ENCODE peak calls at places on chromosomes 2 and 18, in ten cellular contexts. T, K, I, A, Y, R, B, H, M and P are unnamed samples.

GRCh38 chr2:221461911-221462310 is 110.2 kb downstream of the EPHA4 start:
- DNase-seq in T (no peak), K (no peak), I (no peak), A (no peak), Y (no peak), R (no peak), B (no peak), H (no peak), M (no peak), P (no peak)

GRCh38 chr18:73835039-73835438 is 312.6 kb downstream of the FBXO15 start:
- DNase-seq in T (no peak), K (no peak), I (no peak), A (no peak), Y (no peak), R (no peak), B (no peak), H (no peak), M (no peak), P (no peak)

GRCh38 chr2:148459300-148459891 is 185.2 kb upstream of the EPC2 start:
- DNase-seq in T (no peak), K (no peak), I (no peak), A (no peak), Y (no peak), R (no peak), B (no peak), H (no peak), M (no peak), P (no peak)

GRCh38 chr2:55763721-55764120 is 70.1 kb upstream of the PNPT1 start:
- DNase-seq in T (no peak), K (no peak), I (no peak), A (no peak), Y (no peak), R (no peak), B (no peak), H (no peak), M (no peak), P (no peak)

GRCh38 chr2:61898810-61899209 is 6.7 kb upstream of the COMMD1 start:
- DNase-seq in T (peak), K (no peak), I (no peak), A (no peak), Y (peak), R (no peak), B (no peak), H (no peak), M (no peak), P (no peak)

GRCh38 chr2:25590921-25591505 is 82.4 kb downstream of the DTNB start:
- DNase-seq in T (no peak), K (no peak), I (no peak), A (no peak), Y (no peak), R (peak), B (no peak), H (no peak), M (no peak), P (no peak)

GRCh38 chr2:63865159-63865799 is 23.6 kb downstream of the UGP2 start:
- DNase-seq in T (no peak), K (no peak), I (no peak), A (no peak), Y (no peak), R (no peak), B (no peak), H (no peak), M (no peak), P (no peak)

GRCh38 chr2:121006783-121007489 is 271.3 kb downstream of the GLI2 start:
- DNase-seq in T (no peak), K (no peak), I (no peak), A (no peak), Y (no peak), R (no peak), B (no peak), H (no peak), M (no peak), P (no peak)

GRCh38 chr18:57984490-57985109 is 59.4 kb upstream of the NEDD4L start:
- DNase-seq in T (no peak), K (no peak), I (no peak), A (no peak), Y (no peak), R (no peak), B (no peak), H (no peak), M (no peak), P (no peak)

GRCh38 chr2:20542761-20543578 is 96.1 kb downstream of the RHOB start:
- DNase-seq in T (no peak), K (no peak), I (peak), A (no peak), Y (peak), R (no peak), B (no peak), H (no peak), M (no peak), P (no peak)

GRCh38 chr2:226618544-226618874 is 181.1 kb downstream of the IRS1 start:
- DNase-seq in T (no peak), K (no peak), I (no peak), A (no peak), Y (no peak), R (no peak), B (no peak), H (no peak), M (no peak), P (no peak)

GRCh38 chr18:54679318-54680149 is 88.5 kb downstream of the DYNAP start:
- DNase-seq in T (peak), K (peak), I (no peak), A (no peak), Y (peak), R (no peak), B (peak), H (no peak), M (peak), P (peak)

GRCh38 chr2:66439291-66440010 is 4.5 kb downstream of the MEIS1 start:
- DNase-seq in T (no peak), K (no peak), I (peak), A (peak), Y (peak), R (no peak), B (no peak), H (peak), M (no peak), P (no peak)

DNA sequence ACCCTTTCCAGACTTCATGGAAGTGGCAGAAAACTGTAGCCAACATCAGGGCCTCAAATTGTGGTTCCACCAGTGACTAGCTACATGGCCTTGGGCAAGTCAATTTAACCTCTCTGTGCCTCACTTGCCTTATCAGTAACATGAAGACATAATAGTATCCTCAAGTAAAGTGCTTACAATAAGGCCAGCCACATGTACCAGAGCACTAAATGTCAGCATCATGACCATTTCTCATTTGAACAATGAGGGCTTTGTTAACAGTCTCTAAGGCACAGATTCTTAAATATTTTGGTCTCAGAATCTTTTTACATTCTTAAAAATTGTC is 5.8 kb upstream of the KCMF1 start:
- DNase-seq in T (no peak), K (no peak), I (no peak), A (no peak), Y (no peak), R (no peak), B (no peak), H (no peak), M (no peak), P (no peak)
- H3K4me3 ChIP-seq in T (no peak), K (no peak), I (no peak), A (no peak), Y (no peak), R (no peak), B (no peak), H (no peak), M (no peak), P (no peak)

GRCh38 chr2:132668189-132668833 is 1.7 kb downstream of the LYPD1 start:
- DNase-seq in T (no peak), K (no peak), I (no peak), A (no peak), Y (no peak), R (no peak), B (peak), H (no peak), M (no peak), P (no peak)
- H3K4me3 ChIP-seq in T (no peak), K (peak), I (no peak), A (no peak), Y (no peak), R (peak), B (peak), H (peak), M (peak), P (no peak)

GRCh38 chr2:219542931-219543595 is 546 bp downstream of the CHPF start:
- DNase-seq in T (peak), K (no peak), I (no peak), A (no peak), Y (no peak), R (no peak), B (peak), H (peak), M (no peak), P (no peak)

GRCh38 chr2:219540784-219541504 is 2.7 kb downstream of the CHPF start:
- DNase-seq in T (no peak), K (no peak), I (no peak), A (no peak), Y (no peak), R (no peak), B (no peak), H (no peak), M (no peak), P (no peak)

GRCh38 chr2:219543596-219544358 is at the start of the genes CHPF and TMEM198:
- DNase-seq in T (peak), K (peak), I (peak), A (peak), Y (peak), R (peak), B (peak), H (peak), M (peak), P (peak)

GRCh38 chr2:219539926-219540678 is 3.5 kb downstream of the CHPF start:
- DNase-seq in T (no peak), K (no peak), I (no peak), A (no peak), Y (no peak), R (no peak), B (no peak), H (no peak), M (no peak), P (no peak)

DNA sequence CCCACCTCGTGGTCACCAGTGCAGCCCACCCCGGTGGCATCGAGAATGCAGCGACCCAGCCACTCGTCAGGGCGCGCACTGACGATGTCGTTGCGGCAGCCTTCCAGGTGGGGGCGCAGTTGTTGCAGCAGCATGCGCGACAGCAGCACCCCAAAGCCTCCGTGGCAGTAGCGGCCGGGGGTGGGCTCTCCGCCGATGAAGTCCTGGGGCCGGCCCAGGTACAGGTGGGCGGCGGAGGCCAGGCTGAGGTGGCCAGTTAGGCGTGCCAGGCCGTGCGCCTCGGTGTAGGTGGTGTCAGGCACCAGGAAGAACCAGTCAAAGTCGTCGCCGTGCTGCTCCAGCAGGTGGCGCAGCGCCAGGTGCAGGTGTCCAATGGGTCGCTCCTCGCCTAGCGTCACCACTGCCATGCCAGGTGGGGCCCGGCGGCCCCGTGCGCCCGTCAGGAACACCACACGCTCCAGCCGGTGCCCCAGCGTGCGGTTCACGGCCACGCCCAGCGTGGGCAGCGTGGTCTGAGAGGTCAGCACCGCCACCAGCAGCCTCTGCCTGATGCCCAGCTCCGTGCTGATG is 1.9 kb downstream of the CHPF start:
- DNase-seq in T (peak), K (peak), I (peak), A (peak), Y (peak), R (peak), B (peak), H (peak), M (peak), P (no peak)
- H3K4me3 ChIP-seq in T (peak), K (peak), I (peak), A (no peak), Y (peak), R (peak), B (peak), H (peak), M (no peak), P (peak)

DNA sequence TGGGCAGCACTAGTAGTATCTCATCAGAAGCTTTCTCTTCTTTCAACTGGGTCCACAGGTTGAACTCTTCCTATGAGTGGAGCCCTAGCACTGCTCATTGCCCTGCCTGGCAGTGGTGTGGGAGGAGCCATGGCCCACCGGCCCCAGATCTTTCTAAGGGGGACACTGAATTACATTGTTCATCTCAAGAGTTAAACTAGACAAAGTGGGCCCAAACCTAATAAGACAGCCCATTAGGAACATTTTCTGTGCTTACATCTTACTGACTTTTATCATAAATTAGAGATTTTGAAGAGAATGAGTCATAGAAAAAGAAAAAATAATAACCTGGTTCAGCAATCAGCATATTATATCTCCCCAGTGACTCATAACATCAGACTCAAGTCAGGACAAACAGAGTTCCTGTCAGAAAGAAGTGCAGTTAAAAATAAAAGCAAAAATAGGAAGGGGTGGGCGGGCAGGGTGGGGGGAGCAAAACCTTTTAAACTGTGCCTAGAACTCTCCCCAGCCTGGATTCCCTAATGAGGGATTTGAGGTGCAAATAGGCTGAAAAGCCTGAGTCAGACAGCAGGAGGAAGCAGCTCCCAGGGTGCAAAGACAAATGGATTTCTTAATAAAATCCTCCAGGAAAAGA is 161.6 kb upstream of the TRIB2 start:
- DNase-seq in T (peak), K (peak), I (no peak), A (no peak), Y (peak), R (no peak), B (no peak), H (no peak), M (no peak), P (no peak)
- H3K4me3 ChIP-seq in T (peak), K (no peak), I (no peak), A (no peak), Y (no peak), R (no peak), B (no peak), H (no peak), M (no peak), P (no peak)

GRCh38 chr2:74889159-74889558 is 55.2 kb downstream of the HK2 start:
- DNase-seq in T (no peak), K (no peak), I (no peak), A (no peak), Y (no peak), R (no peak), B (no peak), H (no peak), M (no peak), P (no peak)
- H3K4me3 ChIP-seq in T (no peak), K (no peak), I (no peak), A (no peak), Y (no peak), R (no peak), B (no peak), H (no peak), M (no peak), P (no peak)

GRCh38 chr2:136135924-136136906 is 18.3 kb upstream of the CXCR4 start:
- DNase-seq in T (peak), K (peak), I (no peak), A (no peak), Y (no peak), R (no peak), B (no peak), H (no peak), M (no peak), P (no peak)

GRCh38 chr2:136135462-136135861 is 17.5 kb upstream of the CXCR4 start:
- DNase-seq in T (no peak), K (no peak), I (no peak), A (no peak), Y (no peak), R (no peak), B (no peak), H (no peak), M (no peak), P (no peak)

GRCh38 chr2:136137982-136138381 is 20.0 kb upstream of the CXCR4 start:
- DNase-seq in T (no peak), K (no peak), I (no peak), A (no peak), Y (no peak), R (no peak), B (no peak), H (no peak), M (no peak), P (no peak)

GRCh38 chr2:136139601-136140000 is 21.7 kb upstream of the CXCR4 start:
- DNase-seq in T (peak), K (no peak), I (no peak), A (no peak), Y (no peak), R (no peak), B (no peak), H (no peak), M (no peak), P (no peak)

GRCh38 chr2:136136921-136137320 is 19.0 kb upstream of the CXCR4 start:
- DNase-seq in T (peak), K (no peak), I (no peak), A (no peak), Y (no peak), R (no peak), B (no peak), H (no peak), M (no peak), P (no peak)
- H3K4me3 ChIP-seq in T (peak), K (no peak), I (no peak), A (no peak), Y (no peak), R (no peak), B (no peak), H (no peak), M (no peak), P (no peak)